ENCODE peak calls at places on chromosomes 1 and 21, in four cellular contexts. H is lung, P is MM.1S, I is psoas muscle. F is an unnamed sample. For H3K36me3 and H3K9me3, the result is how much of the 10 kb centered on the place peaks cover.

GRCh38 chr1:57019240-57019805 is 53.5 kb upstream of the C8B start:
- DNase-seq in H (no peak), P (no peak), I (no peak), F (no peak)

GRCh38 chr21:45104560-45104959 is 30.2 kb downstream of the ADARB1 start:
- DNase-seq in H (no peak), P (no peak), I (no peak), F (no peak)

GRCh38 chr21:41366522-41367151 is 4.8 kb downstream of the MX2 start:
- DNase-seq in H (peak), P (no peak), I (no peak), F (no peak)

GRCh38 chr1:2192031-2192995 is 2.3 kb downstream of the FAAP20 start:
- DNase-seq in H (peak), P (no peak), I (no peak), F (no peak)

GRCh38 chr21:33587792-33588484 is 546 bp downstream of the DONSON start:
- DNase-seq in H (no peak), P (peak), I (peak), F (no peak)

GRCh38 chr1:200923607-200924006 is 28.9 kb downstream of the INAVA start:
- DNase-seq in H (no peak), P (no peak), I (no peak), F (no peak)

GRCh38 chr1:11281518-11282331 is 8.7 kb downstream of the UBIAD1 start:
- DNase-seq in H (peak), P (no peak), I (no peak), F (no peak)

GRCh38 chr1:18926315-18927081 is 24.1 kb upstream of the ALDH4A1 start:
- DNase-seq in H (peak), P (peak), I (peak), F (peak)

GRCh38 chr1:227779651-227780050 is 35.8 kb upstream of the PRSS38 start:
- DNase-seq in H (no peak), P (no peak), I (no peak), F (no peak)

GRCh38 chr1:2003564-2004131 is at the start of gene CFAP74:
- DNase-seq in H (peak), P (no peak), I (no peak), F (no peak)

GRCh38 chr1:81296584-81296983 is 504.1 kb upstream of the ADGRL2 start:
- DNase-seq in H (no peak), P (no peak), I (no peak), F (no peak)

GRCh38 chr1:154222518-154222917 is 1.8 kb downstream of the UBAP2L start:
- DNase-seq in H (no peak), P (no peak), I (no peak), F (no peak)

GRCh38 chr1:16464917-16465625 is 24.5 kb downstream of the NECAP2 start:
- DNase-seq in H (no peak), P (no peak), I (peak), F (no peak)

GRCh38 chr1:16461681-16462080 is 21.2 kb downstream of the NECAP2 start:
- DNase-seq in H (no peak), P (no peak), I (no peak), F (no peak)

GRCh38 chr1:16459503-16459902 is 19.0 kb downstream of the NECAP2 start:
- DNase-seq in H (no peak), P (no peak), I (no peak), F (no peak)

GRCh38 chr1:16458801-16459200 is 18.3 kb downstream of the NECAP2 start:
- DNase-seq in H (no peak), P (no peak), I (no peak), F (no peak)

GRCh38 chr1:16462773-16463330 is 22.3 kb downstream of the NECAP2 start:
- DNase-seq in H (no peak), P (no peak), I (no peak), F (no peak)
- H3K36me3 ChIP-seq in H (under half), P (under half), I (under half), F (under half)

DNA sequence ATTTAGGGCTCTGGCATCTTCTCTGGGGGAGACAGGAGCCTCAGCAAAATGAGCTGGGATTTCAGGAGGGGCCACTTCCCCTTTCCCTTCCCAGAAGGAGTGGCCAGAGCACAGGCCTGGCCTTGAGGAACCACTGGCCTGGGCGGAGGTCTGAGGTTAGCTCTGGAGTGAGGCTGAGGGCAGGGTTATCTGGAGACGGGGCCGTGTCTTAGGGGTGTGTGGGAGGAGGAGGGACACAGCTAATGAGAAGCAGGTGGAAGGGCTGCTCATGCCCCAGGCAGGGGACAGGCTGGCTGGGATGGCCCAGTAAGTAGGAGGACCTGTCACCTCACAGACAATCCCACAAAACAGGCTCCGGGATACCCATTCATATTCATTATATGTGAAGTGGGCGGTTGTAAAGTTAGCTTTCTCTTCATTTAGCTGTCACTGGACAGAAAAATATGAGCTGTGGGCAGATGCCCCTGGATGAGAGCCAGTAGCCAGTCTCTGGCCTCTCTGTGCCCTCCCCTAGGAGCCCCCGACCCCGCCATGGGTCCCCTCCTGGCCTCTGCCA is 12.4 kb downstream of the ALX3 start:
- DNase-seq in H (no peak), P (no peak), I (peak), F (no peak)
- H3K9me3 ChIP-seq in H (under half), P (under half), I (under half), F (under half)

GRCh38 chr1:171576144-171576543 is 45.9 kb upstream of the MYOCOS start:
- DNase-seq in H (no peak), P (no peak), I (no peak), F (no peak)
- H3K36me3 ChIP-seq in H (under half), P (half or more), I (under half), F (half or more)

DNA sequence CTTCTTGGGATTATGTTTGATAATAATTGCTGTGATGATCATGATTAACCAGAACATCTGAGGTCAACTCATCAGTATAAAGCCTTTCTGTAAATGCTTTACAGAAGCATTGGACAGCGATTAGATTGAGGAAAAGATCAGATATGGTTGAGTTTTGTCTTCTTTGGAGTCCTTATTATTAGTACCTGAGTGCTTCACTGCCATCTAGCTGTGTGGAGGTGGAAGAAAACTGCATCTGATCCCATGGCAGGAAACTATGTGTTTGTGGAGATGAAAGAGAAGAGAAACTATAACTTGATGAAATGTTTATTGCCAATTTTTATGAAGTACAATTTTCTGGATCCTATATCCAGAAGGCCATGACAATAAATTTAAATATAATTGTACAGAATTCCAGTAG is 11.4 kb downstream of the FLG2 start:
- DNase-seq in H (no peak), P (peak), I (no peak), F (no peak)
- H3K9me3 ChIP-seq in H (under half), P (under half), I (under half), F (under half)

GRCh38 chr1:223721658-223722606 is 9.6 kb downstream of the CAPN2 start:
- DNase-seq in H (no peak), P (no peak), I (no peak), F (no peak)

GRCh38 chr1:223725578-223725977 is 13.2 kb downstream of the CAPN2 start:
- DNase-seq in H (no peak), P (no peak), I (no peak), F (no peak)

GRCh38 chr1:223723351-223723904 is 11.1 kb downstream of the CAPN2 start:
- DNase-seq in H (no peak), P (no peak), I (no peak), F (no peak)

GRCh38 chr1:223726380-223727001 is 14.2 kb downstream of the CAPN2 start:
- DNase-seq in H (peak), P (peak), I (peak), F (no peak)

DNA sequence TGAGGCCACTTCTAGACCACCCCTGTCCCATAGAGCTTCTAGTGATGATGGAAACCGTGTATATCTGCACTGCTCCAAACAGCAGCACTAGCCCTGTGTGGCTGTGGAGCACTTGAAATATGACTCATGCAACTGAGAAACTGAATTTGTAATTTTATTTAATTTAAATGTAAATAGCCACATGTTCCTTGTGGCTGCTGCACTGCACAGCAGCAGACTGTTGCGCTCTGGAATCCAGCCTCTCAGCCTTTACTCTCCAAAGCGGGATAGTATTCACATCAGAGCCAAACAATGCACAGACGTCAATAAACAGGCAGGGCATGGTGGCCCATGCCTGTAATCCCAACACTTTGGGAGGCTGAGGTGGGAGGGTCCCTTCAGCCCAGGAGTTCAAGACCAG is 12.0 kb downstream of the CAPN2 start:
- DNase-seq in H (no peak), P (no peak), I (no peak), F (no peak)
- H3K36me3 ChIP-seq in H (under half), P (under half), I (under half), F (under half)

F was measured in naive thymus-derived CD4-positive, alpha-beta T cell.